ENCODE peak calls at places on chromosomes 2 and 18, in eight cellular contexts. A, Q, F, E, C, T, R and Y are unnamed samples.
A peak's percentile ranks its signal among the peaks of the same experiment; 100 is the strongest.

GRCh38 chr2:46269545-46270273 is 27.5 kb upstream of the EPAS1 start:
- DNase-seq in C (no peak), T (no peak), F (no peak), E (no peak), A (no peak), R (no peak), Q (peak; percentile 51), Y (no peak)

GRCh38 chr2:8036366-8036765 is 645.5 kb upstream of the ID2 start:
- DNase-seq in T (no peak), C (no peak), E (no peak), Q (no peak), A (no peak), R (no peak), F (no peak), Y (no peak)

GRCh38 chr2:98317214-98317613 is 29.0 kb upstream of the CNGA3 start:
- DNase-seq in C (no peak), Q (no peak), F (no peak), A (no peak), T (no peak), E (no peak), R (no peak), Y (no peak)

GRCh38 chr18:35185771-35186170 is 55.1 kb upstream of the ZNF397 start:
- DNase-seq in F (no peak), C (no peak), R (no peak), A (no peak), E (no peak), Q (no peak), T (no peak), Y (no peak)

GRCh38 chr18:56952026-56952425 is 194.9 kb upstream of the BOD1L2 start:
- DNase-seq in C (no peak), R (no peak), E (no peak), F (no peak), Q (no peak), T (no peak), A (no peak), Y (no peak)

GRCh38 chr2:61677306-61677705 is 139.2 kb upstream of the XPO1 start:
- DNase-seq in A (no peak), R (no peak), C (no peak), Q (no peak), T (no peak), E (no peak), F (no peak), Y (no peak)

GRCh38 chr2:240893363-240893828 is 2.6 kb downstream of the MAB21L4 start:
- DNase-seq in C (peak; percentile 28), T (no peak), A (no peak), R (no peak), F (no peak), Q (no peak), E (no peak), Y (no peak)

GRCh38 chr2:233414273-233414654 is 60.0 kb downstream of the DGKD start:
- DNase-seq in F (no peak), C (peak; percentile 50), Q (no peak), E (no peak), R (peak; percentile 28), A (no peak), T (no peak), Y (peak; percentile 16)

DNA sequence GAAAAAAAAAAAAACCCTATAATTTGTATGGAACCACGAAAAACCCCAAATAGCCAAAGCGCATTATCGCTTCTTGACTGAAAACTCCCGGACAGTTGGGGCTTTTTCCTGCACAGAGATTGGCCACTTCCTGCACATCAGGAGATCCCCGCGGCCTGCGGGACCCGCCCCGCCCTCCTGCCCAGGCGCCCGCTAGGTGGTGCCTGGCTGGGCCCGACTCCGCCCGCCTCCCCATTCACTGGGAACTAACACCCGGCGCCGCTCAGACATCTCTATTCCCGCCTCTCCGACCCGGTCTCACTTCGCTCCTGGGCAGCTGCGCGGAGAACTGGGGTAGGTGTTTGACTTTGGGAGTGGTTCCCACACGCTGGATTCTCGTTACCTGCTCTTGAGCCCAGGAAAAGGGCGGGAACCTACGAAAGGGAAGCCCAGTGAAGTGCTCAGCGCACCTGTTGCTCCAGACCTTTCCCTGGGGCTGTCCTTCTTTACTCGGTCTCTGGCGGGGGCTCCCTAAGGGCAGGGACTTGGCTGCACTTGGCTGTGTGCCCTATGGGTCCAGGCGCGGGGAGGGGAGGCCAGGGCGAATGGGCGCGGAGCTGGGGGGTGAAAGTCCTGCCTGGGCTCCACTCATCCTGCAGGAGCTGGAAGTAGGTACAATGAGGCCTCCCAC is at the start of gene HMSD:
- DNase-seq in Q (peak; percentile 17), R (peak; percentile 61), F (no peak), A (peak; percentile 88), C (peak; percentile 43), T (peak; percentile 8), E (no peak), Y (no peak)
- TF ChIP-seq POLR2AphosphoS5 in Q (no peak), R (no peak), F (no peak), A (peak; percentile 39), C (peak; percentile 20), T (no peak), E (no peak), Y (no peak)

GRCh38 chr2:10448208-10448645 is at the start of gene ODC1:
- DNase-seq in F (peak; percentile 97), Q (peak; percentile 83), E (peak; percentile 92), A (peak; percentile 99), R (peak; percentile 97), C (peak; percentile 82), T (peak; percentile 96), Y (peak; percentile 82)

GRCh38 chr2:10449481-10449831 is 1.3 kb upstream of the ODC1 start:
- DNase-seq in F (no peak), C (no peak), R (no peak), T (peak; percentile 32), E (no peak), A (no peak), Q (no peak), Y (no peak)

GRCh38 chr2:10449838-10450691 is 1.9 kb upstream of the ODC1 start:
- DNase-seq in Q (no peak), A (no peak), T (no peak), E (no peak), R (peak; percentile 65), F (no peak), C (no peak), Y (no peak)

GRCh38 chr2:10447300-10448207 is 573 bp downstream of the ODC1 start:
- DNase-seq in T (peak; percentile 82), E (peak; percentile 40), Q (peak; percentile 61), F (no peak), R (peak; percentile 67), A (peak; percentile 96), C (no peak), Y (no peak)

GRCh38 chr2:10448646-10449480 is 736 bp upstream of the ODC1 start:
- DNase-seq in F (peak; percentile 76), T (peak; percentile 67), A (peak; percentile 98), R (peak; percentile 94), E (peak; percentile 82), Q (peak; percentile 90), C (peak; percentile 77), Y (peak; percentile 61)
- TF ChIP-seq POLR2A in F (peak; percentile 71), T (peak; percentile 85), A (no peak), R (no peak), E (peak; percentile 52), Q (peak; percentile 83), C (peak; percentile 69), Y (no peak)

DNA sequence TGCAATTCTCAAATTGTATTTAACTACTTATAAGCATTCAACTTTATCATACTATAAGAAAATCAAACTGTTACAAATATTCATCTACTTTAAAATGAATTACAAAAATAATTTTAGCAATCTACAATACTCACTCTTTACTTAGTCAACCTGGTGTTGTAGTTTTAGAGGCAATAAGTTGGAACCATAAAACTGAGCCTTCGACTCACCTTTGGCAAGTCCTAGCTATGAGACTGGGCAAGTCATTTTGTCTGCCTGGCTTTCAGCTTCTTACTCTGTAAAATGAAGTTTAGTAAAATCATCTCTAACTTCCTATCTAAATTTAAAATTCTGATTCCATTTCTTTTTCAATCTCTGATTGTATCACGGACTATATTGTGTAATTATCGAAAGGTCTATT is 161.0 kb downstream of the LAMA3 start:
- DNase-seq in A (no peak), T (no peak), Q (no peak), R (no peak), C (no peak), F (no peak), E (no peak), Y (no peak)
- H3K27ac ChIP-seq in A (no peak overlapping the region), T (no peak overlapping the region), Q (no peak overlapping the region), R (no peak overlapping the region), C (no peak overlapping the region), F (no peak overlapping the region), E (no peak overlapping the region), Y (no peak overlapping the region)

GRCh38 chr2:110999626-111000025 is 121.1 kb upstream of the BCL2L11 start:
- DNase-seq in E (no peak), T (no peak), F (no peak), Q (no peak), R (no peak), A (no peak), C (no peak), Y (no peak)
- TF ChIP-seq POLR2AphosphoS5 in E (no peak), T (no peak), F (no peak), Q (no peak), R (no peak), A (no peak), C (no peak), Y (no peak)

DNA sequence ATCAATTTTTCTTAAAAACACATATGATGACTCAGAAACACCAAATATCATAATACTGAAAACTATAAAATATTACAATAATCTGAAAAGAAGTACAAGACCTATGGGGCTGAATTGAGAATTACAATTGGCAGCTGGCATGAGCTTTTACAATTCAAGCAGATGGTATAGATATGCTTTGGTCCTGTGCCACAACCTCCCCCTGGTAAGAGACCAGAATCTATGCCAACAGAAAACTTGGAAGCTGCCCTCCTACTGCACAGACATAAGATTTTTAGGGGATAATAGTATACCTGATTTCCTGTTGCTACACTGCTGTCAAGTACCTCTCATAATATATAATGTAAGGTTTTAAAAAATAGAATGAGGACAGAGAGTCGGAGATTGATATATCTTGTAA is 46.8 kb upstream of the CDH7 start:
- DNase-seq in E (no peak), F (no peak), A (no peak), Q (no peak), C (no peak), T (no peak), R (no peak), Y (no peak)
- TF ChIP-seq POLR2A in E (no peak), F (no peak), A (no peak), Q (no peak), C (no peak), T (no peak), R (no peak), Y (no peak)

GRCh38 chr2:226782092-226782713 is 17.4 kb downstream of the IRS1 start:
- DNase-seq in Q (no peak), F (no peak), E (peak; percentile 49), C (no peak), A (no peak), R (no peak), T (no peak), Y (no peak)
- H3K27ac ChIP-seq in Q (no peak overlapping the region), F (peak overlapping the region; percentile 78), E (peak overlapping the region; percentile 72), C (peak overlapping the region; percentile 61), A (no peak overlapping the region), R (peak overlapping the region; percentile 4), T (no peak overlapping the region), Y (peak overlapping the region; percentile 86)